ENCODE peak calls at places on chromosome 17, in seven cellular contexts. H is HCT116, K is SK-N-SH, B is HepG2, W is NT2/D1, V is K562, J is GM12878. T is an unnamed sample.

GRCh38 chr17:6994666-6995246 is 1.1 kb upstream of the ALOX12 start:
- DNase-seq in J (no peak), K (no peak), V (peak), H (no peak), B (no peak), W (no peak), T (no peak)

GRCh38 chr17:47928415-47928814 is 13.0 kb upstream of the PNPO start:
- DNase-seq in B (no peak), V (peak), H (no peak), W (no peak), J (no peak), K (no peak), T (no peak)

GRCh38 chr17:43092891-43093290 is 32.3 kb downstream of the BRCA1 start:
- DNase-seq in W (no peak), J (no peak), B (no peak), H (no peak), K (no peak), V (no peak), T (no peak)

GRCh38 chr17:37239690-37240344 is 136.0 kb upstream of the C17orf78 start:
- DNase-seq in W (no peak), K (peak), B (peak), J (no peak), V (peak), H (peak), T (no peak)

GRCh38 chr17:33452797-33453196 is 159.7 kb upstream of the ASIC2 start:
- DNase-seq in H (no peak), V (no peak), B (no peak), J (no peak), K (no peak), W (peak), T (no peak)

GRCh38 chr17:11787074-11787473 is 188.8 kb downstream of the DNAH9 start:
- DNase-seq in B (no peak), H (no peak), J (no peak), K (no peak), V (no peak), W (no peak), T (no peak)

GRCh38 chr17:17351901-17352781 is 49.0 kb downstream of the NT5M start:
- DNase-seq in K (peak), V (peak), H (no peak), J (no peak), W (no peak), B (peak), T (no peak)

GRCh38 chr17:9880582-9880999 is 24.5 kb downstream of the RCVRN start:
- DNase-seq in K (no peak), V (no peak), J (peak), H (peak), B (no peak), W (no peak), T (no peak)

GRCh38 chr17:15348030-15348429 is 6.6 kb upstream of the TEKT3 start:
- DNase-seq in W (no peak), H (no peak), J (no peak), V (no peak), B (no peak), K (no peak), T (no peak)

GRCh38 chr17:40827746-40828453 is 5.5 kb upstream of the KRT10 start:
- DNase-seq in J (no peak), K (no peak), H (peak), V (peak), B (no peak), W (no peak), T (no peak)

GRCh38 chr17:42111901-42112551 is 488 bp downstream of the DHX58 start:
- DNase-seq in B (no peak), W (no peak), K (no peak), J (no peak), H (no peak), V (no peak), T (no peak)

GRCh38 chr17:69575346-69575761 is 160.9 kb downstream of the MAP2K6 start:
- DNase-seq in V (no peak), B (no peak), H (no peak), J (no peak), K (no peak), W (no peak), T (no peak)

GRCh38 chr17:31820691-31821435 is 38.2 kb downstream of the COPRS start:
- DNase-seq in B (no peak), W (no peak), K (no peak), J (no peak), V (no peak), H (no peak), T (no peak)

GRCh38 chr17:45408611-45409421 is 23.9 kb downstream of the ARHGAP27 start:
- DNase-seq in J (no peak), W (no peak), H (no peak), B (no peak), K (no peak), V (no peak), T (no peak)

GRCh38 chr17:77772461-77772897 is 186.0 kb upstream of the TNRC6C start:
- DNase-seq in B (peak), J (no peak), W (peak), V (peak), H (peak), K (peak), T (peak)

GRCh38 chr17:78525511-78526160 is 51.6 kb downstream of the DNAH17 start:
- DNase-seq in J (no peak), H (no peak), K (no peak), B (no peak), V (no peak), W (no peak), T (no peak)

GRCh38 chr17:33438136-33438535 is 145.0 kb upstream of the ASIC2 start:
- DNase-seq in H (no peak), K (no peak), J (no peak), W (no peak), B (no peak), V (no peak), T (no peak)

GRCh38 chr17:64437944-64438525 is 10.9 kb upstream of the MILR1 start:
- DNase-seq in K (no peak), W (no peak), H (no peak), B (no peak), J (no peak), V (no peak), T (no peak)

GRCh38 chr17:28728364-28729200 is at the start of gene NEK8:
- DNase-seq in H (peak), W (no peak), B (peak), V (peak), K (peak), J (peak), T (no peak)

GRCh38 chr17:64329571-64329970 is 61.1 kb downstream of the PECAM1 start:
- DNase-seq in W (no peak), V (no peak), B (no peak), J (no peak), K (no peak), H (no peak), T (no peak)

GRCh38 chr17:55327225-55328088 is 62.7 kb downstream of the HLF start:
- DNase-seq in V (peak), B (peak), H (no peak), J (no peak), K (no peak), W (no peak), T (no peak)

GRCh38 chr17:81453049-81453448 is 57.8 kb downstream of the BAHCC1 start:
- DNase-seq in J (no peak), K (no peak), B (no peak), W (no peak), V (no peak), H (no peak), T (no peak)

GRCh38 chr17:1852327-1852726 is 22.5 kb downstream of the RPA1 start:
- DNase-seq in K (no peak), V (no peak), B (no peak), J (no peak), H (no peak), W (no peak), T (no peak)

GRCh38 chr17:70552230-70552981 is 383.1 kb downstream of the KCNJ2 start:
- DNase-seq in W (peak), H (peak), V (peak), J (peak), B (peak), K (peak), T (no peak)

GRCh38 chr17:78879679-78880186 is 23.3 kb downstream of the CEP295NL start:
- DNase-seq in W (no peak), K (peak), H (no peak), J (no peak), V (peak), B (no peak), T (no peak)

GRCh38 chr17:6910987-6911603 is 79.6 kb upstream of the TEKT1 start:
- DNase-seq in K (peak), V (peak), B (peak), W (no peak), J (no peak), H (peak), T (no peak)

GRCh38 chr17:14355556-14355955 is 54.7 kb downstream of the HS3ST3B1 start:
- DNase-seq in V (no peak), W (no peak), J (no peak), H (no peak), K (no peak), B (no peak), T (no peak)

GRCh38 chr17:46739982-46740381 is 78.5 kb downstream of the WNT3 start:
- DNase-seq in K (no peak), H (no peak), B (no peak), J (no peak), V (no peak), W (no peak), T (no peak)

GRCh38 chr17:45262516-45263476 is 902 bp upstream of the SPATA32 start:
- DNase-seq in K (no peak), J (no peak), H (no peak), W (no peak), V (no peak), B (no peak), T (no peak)

GRCh38 chr17:7393613-7394451 is 493 bp downstream of the PLSCR3 start:
- DNase-seq in W (no peak), H (no peak), V (peak), B (no peak), K (peak), J (no peak), T (peak)

GRCh38 chr17:2961446-2961845 is 102.0 kb downstream of the OR1D5 start:
- DNase-seq in V (no peak), J (no peak), W (no peak), K (no peak), H (no peak), B (no peak), T (no peak)

GRCh38 chr17:49343273-49343672 is 18.8 kb downstream of the ZNF652 start:
- DNase-seq in K (no peak), B (no peak), J (no peak), H (no peak), V (no peak), W (no peak), T (no peak)

GRCh38 chr17:49861150-49861884 is 13.4 kb upstream of the TAC4 start:
- DNase-seq in J (no peak), H (no peak), V (peak), W (no peak), B (peak), K (peak), T (no peak)

GRCh38 chr17:66654341-66654740 is 180.6 kb upstream of the CACNG5 start:
- DNase-seq in K (no peak), W (no peak), B (no peak), J (no peak), H (no peak), V (no peak), T (no peak)

GRCh38 chr17:5921919-5922318 is 148.3 kb upstream of the WSCD1 start:
- DNase-seq in B (no peak), V (no peak), J (no peak), W (no peak), H (peak), K (no peak), T (no peak)

GRCh38 chr17:38428150-38428642 is at the start of gene ARHGAP23:
- DNase-seq in W (no peak), H (no peak), K (peak), V (no peak), B (no peak), J (no peak), T (no peak)

GRCh38 chr17:70405492-70406220 is 236.3 kb downstream of the KCNJ2 start:
- DNase-seq in B (no peak), J (peak), H (peak), V (peak), K (no peak), W (no peak), T (no peak)

GRCh38 chr17:62110923-62111484 is 45.9 kb upstream of the MED13 start:
- DNase-seq in J (no peak), K (no peak), W (no peak), B (no peak), V (no peak), H (no peak), T (no peak)

GRCh38 chr17:7922499-7923289 is 6.6 kb upstream of the RNF227 start:
- DNase-seq in B (no peak), H (no peak), V (no peak), K (no peak), J (no peak), W (no peak), T (peak)

GRCh38 chr17:73539176-73539575 is 105.1 kb downstream of the SDK2 start:
- DNase-seq in H (no peak), B (no peak), J (no peak), V (no peak), W (no peak), K (peak), T (no peak)

GRCh38 chr17:73544333-73544732 is 99.9 kb downstream of the SDK2 start:
- DNase-seq in B (no peak), V (no peak), K (no peak), W (no peak), H (no peak), J (no peak), T (no peak)

GRCh38 chr17:73542323-73542722 is 101.9 kb downstream of the SDK2 start:
- DNase-seq in V (no peak), W (no peak), J (no peak), K (no peak), H (no peak), B (no peak), T (no peak)

GRCh38 chr17:73541111-73541510 is 103.1 kb downstream of the SDK2 start:
- DNase-seq in K (no peak), V (no peak), B (no peak), W (no peak), H (no peak), J (no peak), T (no peak)

DNA sequence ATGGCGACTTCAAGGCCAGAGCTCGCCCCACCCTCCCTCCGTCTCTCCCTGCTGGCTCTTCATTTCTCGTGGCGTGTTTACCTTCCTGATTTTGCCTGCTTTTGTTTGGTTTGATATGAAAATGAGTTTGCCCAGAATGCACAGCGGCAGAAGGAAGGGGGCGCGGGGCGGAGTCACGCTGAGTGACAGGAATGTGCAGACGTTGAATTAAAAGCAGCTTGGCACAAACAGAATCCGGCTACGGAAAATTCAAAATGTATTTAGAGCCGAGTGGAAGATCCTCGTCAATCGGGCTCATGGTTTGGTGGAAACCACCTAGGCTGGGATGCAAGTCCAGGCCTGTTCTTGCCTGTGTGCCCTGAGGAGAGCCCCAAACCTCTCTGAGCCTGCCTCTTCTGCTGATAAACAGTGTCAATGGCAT is 102.7 kb downstream of the SDK2 start:
- DNase-seq in J (no peak), B (no peak), W (no peak), K (no peak), V (no peak), H (no peak), T (no peak)
- TF ChIP-seq YY1 in J (no peak), B (no peak), W (no peak), K (no peak), V (no peak), H (no peak), T (no peak)

GRCh38 chr17:68424861-68425260 is 32.4 kb downstream of the WIPI1 start:
- DNase-seq in W (no peak), K (no peak), B (no peak), H (no peak), V (no peak), J (no peak), T (peak)
- TF ChIP-seq YY1 in W (no peak), K (no peak), B (no peak), H (no peak), V (no peak), J (no peak), T (no peak)

DNA sequence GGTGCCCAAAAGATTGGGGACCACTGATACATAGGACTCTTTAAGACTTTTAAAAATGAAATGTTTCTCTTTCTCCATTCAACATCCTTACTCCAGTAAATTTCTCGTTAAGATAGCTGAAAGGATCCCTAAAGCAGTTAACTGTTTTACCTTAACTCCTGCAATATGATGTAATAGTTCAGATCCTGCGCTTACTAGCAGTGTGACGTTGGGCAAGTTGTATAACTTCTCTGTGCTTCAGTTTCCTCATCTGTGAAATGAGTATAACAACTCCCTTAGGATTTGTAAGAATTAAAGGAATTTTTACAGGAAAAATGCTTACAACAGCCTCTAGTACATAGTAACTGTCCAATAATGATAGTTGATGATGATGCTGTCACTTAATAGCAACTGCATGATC is 158.9 kb downstream of the TANC2 start:
- DNase-seq in W (no peak), K (no peak), B (no peak), H (no peak), J (no peak), V (no peak), T (no peak)
- TF ChIP-seq YY1 in W (no peak), K (no peak), B (no peak), H (no peak), J (no peak), V (no peak), T (no peak)

DNA sequence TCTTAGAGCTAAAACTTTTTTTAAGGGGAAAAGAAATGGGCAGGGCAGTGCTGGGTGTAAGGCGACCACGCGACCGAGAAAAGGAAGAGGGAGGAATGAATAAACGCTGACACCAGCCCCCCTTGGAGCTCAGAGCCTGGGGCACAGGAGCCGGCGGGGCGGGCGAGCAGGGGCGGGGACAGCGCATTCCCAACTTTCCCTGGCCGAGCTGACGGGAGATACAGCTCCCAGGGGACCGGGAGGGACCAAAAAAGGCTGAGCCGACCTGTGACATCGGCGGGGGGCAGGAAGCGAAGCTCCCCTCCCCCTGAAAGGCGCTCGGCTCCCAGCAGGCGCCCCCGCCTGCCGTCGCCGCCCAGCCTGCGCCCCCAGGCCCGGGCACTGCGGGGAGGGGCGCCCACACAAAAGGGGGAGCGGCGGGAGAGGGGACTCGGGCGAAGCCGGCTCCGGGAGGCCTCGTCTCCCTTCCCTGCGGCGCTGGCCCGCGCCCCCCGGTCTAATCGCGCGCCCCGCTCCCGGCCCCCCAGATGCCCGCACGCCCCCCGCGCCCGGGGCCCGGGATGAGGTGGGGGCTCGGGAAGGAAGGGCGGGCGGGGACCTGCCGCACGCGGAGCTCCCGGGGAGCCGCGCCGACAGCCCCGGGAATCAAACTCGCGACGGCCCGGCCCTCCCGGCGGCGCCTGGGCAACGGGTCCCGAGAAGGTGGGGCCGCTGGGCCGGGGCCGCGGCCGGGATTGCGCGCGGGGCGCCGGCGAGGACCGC is 610 bp downstream of the CUEDC1 start:
- DNase-seq in K (peak), W (peak), J (no peak), H (no peak), B (no peak), V (no peak), T (no peak)
- TF ChIP-seq YY1 in K (no peak), W (no peak), J (no peak), H (no peak), B (no peak), V (no peak), T (no peak)

T was measured in H1.